ENCODE peak calls at places on chromosomes 13 and 19, in nine cellular contexts. One of them, this sample, is unnamed.

GRCh38 chr19:29302002-29302928 is 89.3 kb upstream of the UQCRFS1 start:
- DNase-seq in omental fat pad: no peak
- DNase-seq in astrocyte of the spinal cord: no peak
- DNase-seq in neural crest cell: no peak
- DNase-seq in stomach: no peak
- DNase-seq in mesothelial cell of epicardium: no peak
- DNase-seq in foreskin keratinocyte: no peak
- DNase-seq in AG04450: no peak
- DNase-seq in CD8-positive, alpha-beta T cell: no peak
- DNase-seq in this sample: no peak

GRCh38 chr19:49570138-49570856 is 10.1 kb downstream of the NOSIP start:
- DNase-seq in omental fat pad: no peak
- DNase-seq in astrocyte of the spinal cord: peak
- DNase-seq in neural crest cell: peak
- DNase-seq in stomach: peak
- DNase-seq in mesothelial cell of epicardium: no peak
- DNase-seq in foreskin keratinocyte: peak
- DNase-seq in AG04450: peak
- DNase-seq in CD8-positive, alpha-beta T cell: peak
- DNase-seq in this sample: peak

GRCh38 chr13:30268673-30269072 is 38.7 kb downstream of the KATNAL1 start:
- DNase-seq in omental fat pad: no peak
- DNase-seq in astrocyte of the spinal cord: no peak
- DNase-seq in neural crest cell: no peak
- DNase-seq in stomach: no peak
- DNase-seq in mesothelial cell of epicardium: no peak
- DNase-seq in foreskin keratinocyte: no peak
- DNase-seq in AG04450: no peak
- DNase-seq in CD8-positive, alpha-beta T cell: no peak
- DNase-seq in this sample: peak

GRCh38 chr13:90839061-90839460 is 508.4 kb upstream of the MIR17HG start:
- DNase-seq in omental fat pad: no peak
- DNase-seq in astrocyte of the spinal cord: no peak
- DNase-seq in neural crest cell: no peak
- DNase-seq in stomach: no peak
- DNase-seq in mesothelial cell of epicardium: no peak
- DNase-seq in foreskin keratinocyte: peak
- DNase-seq in AG04450: no peak
- DNase-seq in CD8-positive, alpha-beta T cell: no peak
- DNase-seq in this sample: no peak

GRCh38 chr19:39843919-39844793 is 2.0 kb downstream of the FBL start:
- DNase-seq in omental fat pad: no peak
- DNase-seq in astrocyte of the spinal cord: peak
- DNase-seq in neural crest cell: no peak
- DNase-seq in stomach: no peak
- DNase-seq in mesothelial cell of epicardium: no peak
- DNase-seq in foreskin keratinocyte: no peak
- DNase-seq in AG04450: peak
- DNase-seq in CD8-positive, alpha-beta T cell: no peak
- DNase-seq in this sample: peak

GRCh38 chr13:21616880-21617279 is 12.9 kb upstream of the MICU2 start:
- DNase-seq in omental fat pad: no peak
- DNase-seq in astrocyte of the spinal cord: no peak
- DNase-seq in neural crest cell: peak
- DNase-seq in stomach: no peak
- DNase-seq in mesothelial cell of epicardium: no peak
- DNase-seq in foreskin keratinocyte: no peak
- DNase-seq in AG04450: no peak
- DNase-seq in CD8-positive, alpha-beta T cell: no peak
- DNase-seq in this sample: no peak

GRCh38 chr19:28990522-28990921 is 222.4 kb downstream of the UQCRFS1 start:
- DNase-seq in omental fat pad: no peak
- DNase-seq in astrocyte of the spinal cord: no peak
- DNase-seq in neural crest cell: no peak
- DNase-seq in stomach: no peak
- DNase-seq in mesothelial cell of epicardium: no peak
- DNase-seq in foreskin keratinocyte: no peak
- DNase-seq in AG04450: no peak
- DNase-seq in CD8-positive, alpha-beta T cell: no peak
- DNase-seq in this sample: no peak

GRCh38 chr19:38284422-38284821 is 19.6 kb upstream of the C19orf33 start:
- DNase-seq in omental fat pad: no peak
- DNase-seq in astrocyte of the spinal cord: no peak
- DNase-seq in neural crest cell: no peak
- DNase-seq in stomach: no peak
- DNase-seq in mesothelial cell of epicardium: no peak
- DNase-seq in foreskin keratinocyte: no peak
- DNase-seq in AG04450: no peak
- DNase-seq in CD8-positive, alpha-beta T cell: no peak
- DNase-seq in this sample: peak

GRCh38 chr13:106143930-106144709 is 391.3 kb downstream of the EFNB2 start:
- DNase-seq in omental fat pad: no peak
- DNase-seq in astrocyte of the spinal cord: peak
- DNase-seq in neural crest cell: no peak
- DNase-seq in stomach: peak
- DNase-seq in mesothelial cell of epicardium: no peak
- DNase-seq in foreskin keratinocyte: peak
- DNase-seq in AG04450: no peak
- DNase-seq in CD8-positive, alpha-beta T cell: no peak
- DNase-seq in this sample: no peak

GRCh38 chr19:54464624-54465266 is 1.2 kb upstream of the LENG9 start:
- DNase-seq in omental fat pad: peak
- DNase-seq in astrocyte of the spinal cord: peak
- DNase-seq in neural crest cell: peak
- DNase-seq in stomach: peak
- DNase-seq in mesothelial cell of epicardium: no peak
- DNase-seq in foreskin keratinocyte: peak
- DNase-seq in AG04450: no peak
- DNase-seq in CD8-positive, alpha-beta T cell: peak
- DNase-seq in this sample: peak

GRCh38 chr19:39413269-39413902 is 917 bp downstream of the PLEKHG2 start:
- DNase-seq in omental fat pad: no peak
- DNase-seq in astrocyte of the spinal cord: peak
- DNase-seq in neural crest cell: peak
- DNase-seq in stomach: no peak
- DNase-seq in mesothelial cell of epicardium: peak
- DNase-seq in foreskin keratinocyte: no peak
- DNase-seq in AG04450: no peak
- DNase-seq in CD8-positive, alpha-beta T cell: peak
- DNase-seq in this sample: peak

GRCh38 chr19:6278740-6279619 is 795 bp downstream of the MLLT1 start:
- DNase-seq in omental fat pad: no peak
- DNase-seq in astrocyte of the spinal cord: no peak
- DNase-seq in neural crest cell: no peak
- DNase-seq in stomach: no peak
- DNase-seq in mesothelial cell of epicardium: no peak
- DNase-seq in foreskin keratinocyte: no peak
- DNase-seq in AG04450: no peak
- DNase-seq in CD8-positive, alpha-beta T cell: no peak
- DNase-seq in this sample: peak

GRCh38 chr19:661427-662196 is 1.4 kb downstream of the RNF126 start:
- DNase-seq in omental fat pad: no peak
- DNase-seq in astrocyte of the spinal cord: no peak
- DNase-seq in neural crest cell: no peak
- DNase-seq in stomach: peak
- DNase-seq in mesothelial cell of epicardium: no peak
- DNase-seq in foreskin keratinocyte: no peak
- DNase-seq in AG04450: no peak
- DNase-seq in CD8-positive, alpha-beta T cell: peak
- DNase-seq in this sample: peak

GRCh38 chr19:41193420-41194156 is 569 bp downstream of the CYP2S1 start:
- DNase-seq in omental fat pad: no peak
- DNase-seq in astrocyte of the spinal cord: no peak
- DNase-seq in neural crest cell: no peak
- DNase-seq in stomach: no peak
- DNase-seq in mesothelial cell of epicardium: no peak
- DNase-seq in foreskin keratinocyte: no peak
- DNase-seq in AG04450: no peak
- DNase-seq in CD8-positive, alpha-beta T cell: no peak
- DNase-seq in this sample: no peak

GRCh38 chr19:18577365-18577914 is 5.8 kb downstream of the UBA52 start:
- DNase-seq in omental fat pad: no peak
- DNase-seq in astrocyte of the spinal cord: no peak
- DNase-seq in neural crest cell: no peak
- DNase-seq in stomach: no peak
- DNase-seq in mesothelial cell of epicardium: no peak
- DNase-seq in foreskin keratinocyte: no peak
- DNase-seq in AG04450: no peak
- DNase-seq in CD8-positive, alpha-beta T cell: no peak
- DNase-seq in this sample: no peak

GRCh38 chr13:27600712-27601111 is 19.6 kb downstream of the LNX2 start:
- DNase-seq in omental fat pad: no peak
- DNase-seq in astrocyte of the spinal cord: no peak
- DNase-seq in neural crest cell: no peak
- DNase-seq in stomach: no peak
- DNase-seq in mesothelial cell of epicardium: no peak
- DNase-seq in foreskin keratinocyte: no peak
- DNase-seq in AG04450: no peak
- DNase-seq in CD8-positive, alpha-beta T cell: no peak
- DNase-seq in this sample: no peak

DNA sequence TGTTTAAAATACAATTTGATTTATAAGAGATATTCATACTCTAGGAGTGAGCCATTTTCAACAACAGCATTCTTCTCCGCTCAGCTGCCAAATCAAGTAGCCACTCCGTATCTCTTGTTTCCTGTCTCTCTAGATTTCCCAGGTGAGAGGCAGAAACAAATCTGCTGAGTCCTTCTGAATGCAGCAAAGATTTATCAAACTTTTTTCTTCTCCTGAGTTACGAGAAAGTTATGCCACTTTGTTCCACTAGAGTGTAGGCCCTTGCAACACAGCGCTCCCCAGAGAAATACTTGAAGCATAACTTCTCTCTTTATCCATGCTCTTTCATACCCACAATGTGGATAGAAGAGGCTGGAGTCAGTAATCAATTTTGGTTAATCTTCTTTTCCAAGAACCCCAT is 1960.8 kb downstream of the OLFM4 start:
- DNase-seq in omental fat pad: no peak
- DNase-seq in astrocyte of the spinal cord: no peak
- DNase-seq in neural crest cell: no peak
- DNase-seq in stomach: no peak
- DNase-seq in mesothelial cell of epicardium: no peak
- DNase-seq in foreskin keratinocyte: no peak
- DNase-seq in AG04450: no peak
- DNase-seq in CD8-positive, alpha-beta T cell: no peak
- DNase-seq in this sample: no peak
- TF ChIP-seq CTCF in omental fat pad: no peak
- TF ChIP-seq CTCF in astrocyte of the spinal cord: no peak
- TF ChIP-seq CTCF in neural crest cell: peak
- TF ChIP-seq CTCF in stomach: no peak
- TF ChIP-seq CTCF in mesothelial cell of epicardium: no peak
- TF ChIP-seq CTCF in foreskin keratinocyte: no peak
- TF ChIP-seq CTCF in AG04450: no peak
- TF ChIP-seq CTCF in CD8-positive, alpha-beta T cell: no peak
- TF ChIP-seq CTCF in this sample: no peak

DNA sequence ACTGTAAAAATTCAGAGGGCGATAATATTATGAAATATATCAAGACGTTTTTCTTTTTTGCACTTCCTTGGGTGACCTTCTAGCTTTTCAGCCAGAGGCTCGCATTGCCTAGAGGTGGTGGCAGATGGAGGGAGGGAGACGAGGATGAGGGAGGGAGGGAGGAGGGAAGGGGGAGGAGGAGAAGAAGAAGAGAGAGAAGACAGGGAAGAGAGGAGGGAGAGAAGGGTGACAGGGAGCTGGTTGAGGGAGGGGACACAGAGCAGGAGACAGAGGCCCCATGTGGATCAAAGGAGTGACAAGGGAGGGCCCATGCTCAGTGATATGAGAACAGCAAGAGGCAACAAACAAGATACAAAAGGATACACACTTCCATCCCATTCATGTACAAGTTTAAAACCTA is 8.0 kb upstream of the KCTD15 start:
- DNase-seq in omental fat pad: no peak
- DNase-seq in astrocyte of the spinal cord: no peak
- DNase-seq in neural crest cell: no peak
- DNase-seq in stomach: no peak
- DNase-seq in mesothelial cell of epicardium: no peak
- DNase-seq in foreskin keratinocyte: no peak
- DNase-seq in AG04450: no peak
- DNase-seq in CD8-positive, alpha-beta T cell: no peak
- DNase-seq in this sample: no peak
- TF ChIP-seq CTCF in omental fat pad: no peak
- TF ChIP-seq CTCF in astrocyte of the spinal cord: no peak
- TF ChIP-seq CTCF in neural crest cell: no peak
- TF ChIP-seq CTCF in stomach: no peak
- TF ChIP-seq CTCF in mesothelial cell of epicardium: no peak
- TF ChIP-seq CTCF in foreskin keratinocyte: no peak
- TF ChIP-seq CTCF in AG04450: no peak
- TF ChIP-seq CTCF in CD8-positive, alpha-beta T cell: no peak
- TF ChIP-seq CTCF in this sample: no peak

GRCh38 chr13:101149735-101150380 is 266.4 kb downstream of the NALCN start:
- DNase-seq in omental fat pad: no peak
- DNase-seq in astrocyte of the spinal cord: peak
- DNase-seq in neural crest cell: no peak
- DNase-seq in stomach: no peak
- DNase-seq in mesothelial cell of epicardium: no peak
- DNase-seq in foreskin keratinocyte: no peak
- DNase-seq in AG04450: peak
- DNase-seq in CD8-positive, alpha-beta T cell: no peak
- DNase-seq in this sample: no peak
- TF ChIP-seq CTCF in omental fat pad: no peak
- TF ChIP-seq CTCF in astrocyte of the spinal cord: peak
- TF ChIP-seq CTCF in neural crest cell: peak
- TF ChIP-seq CTCF in stomach: no peak
- TF ChIP-seq CTCF in mesothelial cell of epicardium: no peak
- TF ChIP-seq CTCF in foreskin keratinocyte: no peak
- TF ChIP-seq CTCF in AG04450: peak
- TF ChIP-seq CTCF in CD8-positive, alpha-beta T cell: no peak
- TF ChIP-seq CTCF in this sample: no peak

GRCh38 chr13:80841346-80841882 is 500.5 kb upstream of the SPRY2 start:
- DNase-seq in omental fat pad: no peak
- DNase-seq in astrocyte of the spinal cord: no peak
- DNase-seq in neural crest cell: no peak
- DNase-seq in stomach: no peak
- DNase-seq in mesothelial cell of epicardium: no peak
- DNase-seq in foreskin keratinocyte: no peak
- DNase-seq in AG04450: no peak
- DNase-seq in CD8-positive, alpha-beta T cell: no peak
- DNase-seq in this sample: no peak

GRCh38 chr13:80830431-80830830 is 489.5 kb upstream of the SPRY2 start:
- DNase-seq in omental fat pad: no peak
- DNase-seq in astrocyte of the spinal cord: no peak
- DNase-seq in neural crest cell: no peak
- DNase-seq in stomach: no peak
- DNase-seq in mesothelial cell of epicardium: no peak
- DNase-seq in foreskin keratinocyte: no peak
- DNase-seq in AG04450: no peak
- DNase-seq in CD8-positive, alpha-beta T cell: no peak
- DNase-seq in this sample: no peak

GRCh38 chr13:80840313-80840976 is 499.5 kb upstream of the SPRY2 start:
- DNase-seq in omental fat pad: no peak
- DNase-seq in astrocyte of the spinal cord: peak
- DNase-seq in neural crest cell: no peak
- DNase-seq in stomach: no peak
- DNase-seq in mesothelial cell of epicardium: no peak
- DNase-seq in foreskin keratinocyte: no peak
- DNase-seq in AG04450: no peak
- DNase-seq in CD8-positive, alpha-beta T cell: no peak
- DNase-seq in this sample: no peak

DNA sequence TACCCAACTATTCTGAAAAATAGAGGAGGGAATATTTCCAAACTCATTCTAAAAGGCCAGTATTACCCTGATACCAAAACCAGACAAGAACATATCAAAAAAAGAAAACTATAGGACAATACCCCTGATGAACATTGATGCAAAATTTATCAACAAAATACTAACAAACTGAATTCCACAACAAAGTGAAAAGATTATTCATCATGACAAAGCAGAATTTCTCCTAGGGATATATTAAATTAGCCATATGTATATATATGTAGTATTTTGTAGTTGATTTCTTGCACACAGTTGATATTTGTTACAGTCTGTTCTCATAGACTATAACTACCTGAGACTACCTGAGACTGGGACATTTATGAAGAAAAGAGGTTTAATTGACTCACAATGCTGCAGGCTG is 495.0 kb upstream of the SPRY2 start:
- DNase-seq in omental fat pad: no peak
- DNase-seq in astrocyte of the spinal cord: no peak
- DNase-seq in neural crest cell: no peak
- DNase-seq in stomach: no peak
- DNase-seq in mesothelial cell of epicardium: no peak
- DNase-seq in foreskin keratinocyte: no peak
- DNase-seq in AG04450: no peak
- DNase-seq in CD8-positive, alpha-beta T cell: no peak
- DNase-seq in this sample: no peak
- TF ChIP-seq CTCF in omental fat pad: no peak
- TF ChIP-seq CTCF in astrocyte of the spinal cord: no peak
- TF ChIP-seq CTCF in neural crest cell: no peak
- TF ChIP-seq CTCF in stomach: no peak
- TF ChIP-seq CTCF in mesothelial cell of epicardium: no peak
- TF ChIP-seq CTCF in foreskin keratinocyte: no peak
- TF ChIP-seq CTCF in AG04450: no peak
- TF ChIP-seq CTCF in CD8-positive, alpha-beta T cell: no peak
- TF ChIP-seq CTCF in this sample: no peak